ENCODE peak calls at places on chromosomes 3 and 15, in ten cellular contexts. Z is HEK293T; N is PC-3; I is stimulated activated CD4-positive, alpha-beta T cell treated with anti-CD3 and anti-CD28 coated beads, TNF-alpha, amount 100 ng/mL, for 4 hours; D is substantia nigra; O is GDM1; A is foreskin fibroblast; K is thoracic aorta; U is WERI-Rb-1; X is tibial artery. B is an unnamed sample.
A peak's percentile ranks its signal among the peaks of the same experiment; 100 is the strongest.

GRCh38 chr3:129962600-129962999 is 11.9 kb upstream of the TRH start:
- DNase-seq in Z (no peak), N (no peak), I (no peak), D (no peak), O (no peak), A (no peak), K (no peak), U (no peak), X (no peak), B (no peak)

GRCh38 chr3:170465935-170466334 is 47.3 kb downstream of the CLDN11 start:
- DNase-seq in Z (no peak), N (peak; percentile 63), I (no peak), D (no peak), O (no peak), A (no peak), K (no peak), U (no peak), X (no peak), B (no peak)

GRCh38 chr3:156906275-156906674 is 80.1 kb downstream of the LEKR1 start:
- DNase-seq in Z (no peak), N (no peak), I (no peak), D (no peak), O (no peak), A (no peak), K (no peak), U (no peak), X (no peak), B (no peak)

GRCh38 chr3:105708980-105709379 is 159.8 kb downstream of the CBLB start:
- DNase-seq in Z (no peak), N (no peak), I (no peak), D (no peak), O (no peak), A (no peak), K (no peak), U (no peak), X (no peak), B (no peak)

GRCh38 chr3:50478051-50478450 is 25.4 kb downstream of the CACNA2D2 start:
- DNase-seq in Z (no peak), N (no peak), I (no peak), D (no peak), O (no peak), A (no peak), K (no peak), U (no peak), X (no peak), B (no peak)

GRCh38 chr3:51243919-51244318 is 141.2 kb upstream of the MANF start:
- DNase-seq in Z (no peak), N (no peak), I (no peak), D (no peak), O (no peak), A (no peak), K (no peak), U (no peak), X (no peak), B (no peak)

GRCh38 chr3:110623571-110623970 is 448.0 kb upstream of the NECTIN3 start:
- DNase-seq in Z (no peak), N (peak; percentile 7), I (no peak), D (no peak), O (no peak), A (no peak), K (no peak), U (no peak), X (no peak), B (no peak)

GRCh38 chr3:150107429-150108175 is 136.9 kb upstream of the PFN2 start:
- DNase-seq in Z (no peak), N (no peak), I (no peak), D (no peak), O (no peak), A (no peak), K (no peak), U (peak; percentile 11), X (no peak), B (no peak)

GRCh38 chr3:123299581-123299980 is 97.8 kb downstream of the SEC22A start:
- DNase-seq in Z (no peak), N (no peak), I (no peak), D (no peak), O (no peak), A (no peak), K (no peak), U (no peak), X (no peak), B (no peak)

GRCh38 chr15:68994149-68994548 is 20.3 kb upstream of the NOX5 start:
- DNase-seq in Z (no peak), N (peak; percentile 77), I (no peak), D (no peak), O (no peak), A (peak; percentile 22), K (no peak), U (no peak), X (no peak), B (no peak)

GRCh38 chr3:160531311-160531710 is 34.1 kb downstream of the KPNA4 start:
- DNase-seq in Z (no peak), N (no peak), I (no peak), D (no peak), O (no peak), A (no peak), K (no peak), U (no peak), X (no peak), B (no peak)

GRCh38 chr3:159788987-159789386 is 199.6 kb upstream of the IL12A start:
- DNase-seq in Z (no peak), N (no peak), I (no peak), D (no peak), O (no peak), A (no peak), K (no peak), U (no peak), X (no peak), B (no peak)

GRCh38 chr15:84721381-84721780 is 5.4 kb upstream of the SEC11A start:
- DNase-seq in Z (no peak), N (no peak), I (no peak), D (no peak), O (no peak), A (no peak), K (no peak), U (no peak), X (no peak), B (no peak)

GRCh38 chr3:184460276-184460675 is 80.4 kb downstream of the CHRD start:
- DNase-seq in Z (no peak), N (no peak), I (no peak), D (no peak), O (no peak), A (no peak), K (no peak), U (no peak), X (peak; percentile 28), B (no peak)

GRCh38 chr3:11591006-11591360 is 52.7 kb downstream of the VGLL4 start:
- DNase-seq in Z (no peak), N (no peak), I (no peak), D (no peak), O (no peak), A (peak; percentile 55), K (no peak), U (no peak), X (no peak), B (no peak)

GRCh38 chr3:100089802-100090668 is 24.3 kb downstream of the FILIP1L start:
- DNase-seq in Z (peak; percentile 53), N (peak; percentile 67), I (no peak), D (no peak), O (no peak), A (peak; percentile 82), K (no peak), U (peak; percentile 47), X (no peak), B (no peak)

GRCh38 chr3:113167929-113168771 is 43.2 kb upstream of the BOC start:
- DNase-seq in Z (peak; percentile 54), N (no peak), I (no peak), D (no peak), O (no peak), A (no peak), K (no peak), U (no peak), X (no peak), B (no peak)

GRCh38 chr3:140552898-140553297 is 125.0 kb upstream of the TRIM42 start:
- DNase-seq in Z (no peak), N (peak; percentile 56), I (no peak), D (no peak), O (no peak), A (no peak), K (no peak), U (no peak), X (no peak), B (no peak)

GRCh38 chr15:58528197-58528870 is 96.5 kb downstream of the LIPC start:
- DNase-seq in Z (no peak), N (peak; percentile 26), I (no peak), D (no peak), O (no peak), A (no peak), K (no peak), U (no peak), X (peak; percentile 55), B (no peak)

GRCh38 chr3:37969601-37970100 is 20.9 kb upstream of the VILL start:
- DNase-seq in Z (no peak), N (no peak), I (no peak), D (no peak), O (no peak), A (no peak), K (no peak), U (no peak), X (no peak), B (no peak)

GRCh38 chr3:24182756-24183155 is 237.7 kb downstream of the NR1D2 start:
- DNase-seq in Z (no peak), N (no peak), I (no peak), D (no peak), O (no peak), A (no peak), K (no peak), U (no peak), X (no peak), B (no peak)

GRCh38 chr3:184611606-184612304 is 50.2 kb downstream of the EPHB3 start:
- DNase-seq in Z (no peak), N (no peak), I (no peak), D (no peak), O (no peak), A (peak; percentile 25), K (no peak), U (no peak), X (no peak), B (no peak)

GRCh38 chr3:192887047-192887446 is 30.6 kb downstream of the MB21D2 start:
- DNase-seq in Z (no peak), N (peak; percentile 74), I (no peak), D (no peak), O (no peak), A (no peak), K (no peak), U (no peak), X (no peak), B (no peak)

GRCh38 chr3:186962445-186962844 is 32.1 kb downstream of the ST6GAL1 start:
- DNase-seq in Z (no peak), N (no peak), I (no peak), D (no peak), O (no peak), A (no peak), K (no peak), U (no peak), X (peak; percentile 40), B (no peak)

GRCh38 chr3:38829404-38829803 is 13.4 kb upstream of the SCN10A start:
- DNase-seq in Z (peak; percentile 11), N (peak; percentile 70), I (no peak), D (no peak), O (peak; percentile 39), A (peak; percentile 85), K (no peak), U (no peak), X (peak; percentile 66), B (no peak)

GRCh38 chr3:8223766-8224165 is 277.9 kb upstream of the LMCD1 start:
- DNase-seq in Z (no peak), N (no peak), I (no peak), D (no peak), O (no peak), A (no peak), K (no peak), U (no peak), X (no peak), B (no peak)

GRCh38 chr3:59759298-59760169 is 709.7 kb upstream of the CFAP20DC start:
- DNase-seq in Z (no peak), N (no peak), I (no peak), D (no peak), O (no peak), A (no peak), K (no peak), U (no peak), X (no peak), B (no peak)

GRCh38 chr3:18732474-18732873 is 307.3 kb upstream of the SATB1 start:
- DNase-seq in Z (no peak), N (peak; percentile 14), I (no peak), D (no peak), O (no peak), A (no peak), K (no peak), U (no peak), X (no peak), B (no peak)